ENCODE peak calls at places on chromosome 11, in ten cellular contexts. U, I, K, L, H, C, T, E, J and V are unnamed samples.

GRCh38 chr11:96424693-96425092 is 34.9 kb downstream of the JRKL start:
- DNase-seq in U (peak; percentile 4), I (no peak), K (no peak), L (no peak), H (no peak), C (peak; percentile 46), T (no peak), E (no peak), J (no peak), V (peak; percentile 79)

GRCh38 chr11:18727499-18728236 is 1.7 kb upstream of the IGSF22 start:
- DNase-seq in U (no peak), I (peak; percentile 74), K (peak; percentile 54), L (no peak), H (no peak), C (peak; percentile 36), T (peak; percentile 24), E (peak; percentile 33), J (peak; percentile 35), V (peak; percentile 45)

GRCh38 chr11:46741600-46742484 is 22.8 kb downstream of the F2 start:
- DNase-seq in U (no peak), I (no peak), K (no peak), L (no peak), H (no peak), C (no peak), T (no peak), E (no peak), J (no peak), V (no peak)

GRCh38 chr11:363948-364761 is 5.1 kb upstream of the B4GALNT4 start:
- DNase-seq in U (no peak), I (no peak), K (peak; percentile 17), L (peak; percentile 60), H (peak; percentile 33), C (peak; percentile 13), T (peak; percentile 88), E (peak; percentile 52), J (peak; percentile 55), V (no peak)

GRCh38 chr11:46238078-46238966 is 39.1 kb upstream of the CREB3L1 start:
- DNase-seq in U (no peak), I (no peak), K (peak; percentile 35), L (peak; percentile 85), H (no peak), C (peak; percentile 85), T (peak; percentile 45), E (peak; percentile 54), J (no peak), V (peak; percentile 55)

GRCh38 chr11:96464695-96465307 is 75.0 kb downstream of the JRKL start:
- DNase-seq in U (peak; percentile 60), I (no peak), K (no peak), L (no peak), H (peak; percentile 63), C (peak; percentile 88), T (peak; percentile 85), E (no peak), J (peak; percentile 67), V (peak; percentile 38)

GRCh38 chr11:47378011-47378835 is at the start of gene SPI1:
- DNase-seq in U (no peak), I (no peak), K (peak; percentile 76), L (no peak), H (no peak), C (no peak), T (no peak), E (no peak), J (no peak), V (no peak)

GRCh38 chr11:46489668-46490560 is 98.3 kb upstream of the CHRM4 start:
- DNase-seq in U (peak; percentile 51), I (no peak), K (peak; percentile 31), L (no peak), H (peak; percentile 45), C (peak; percentile 70), T (peak; percentile 32), E (no peak), J (peak; percentile 46), V (peak; percentile 41)

GRCh38 chr11:94638278-94638901 is 71.2 kb downstream of the PIWIL4 start:
- DNase-seq in U (no peak), I (no peak), K (no peak), L (no peak), H (no peak), C (no peak), T (no peak), E (no peak), J (no peak), V (no peak)

GRCh38 chr11:79456501-79456900 is 15.7 kb upstream of the TENM4 start:
- DNase-seq in U (no peak), I (no peak), K (no peak), L (no peak), H (no peak), C (no peak), T (no peak), E (no peak), J (no peak), V (no peak)

GRCh38 chr11:117816151-117816741 is 8.3 kb downstream of the FXYD2 start:
- DNase-seq in U (no peak), I (peak; percentile 88), K (no peak), L (no peak), H (no peak), C (peak; percentile 25), T (no peak), E (no peak), J (no peak), V (no peak)

GRCh38 chr11:129979046-129979605 is 23.5 kb downstream of the PRDM10 start:
- DNase-seq in U (no peak), I (no peak), K (peak; percentile 60), L (no peak), H (no peak), C (no peak), T (no peak), E (no peak), J (no peak), V (no peak)

GRCh38 chr11:46472662-46472994 is 81.1 kb upstream of the CHRM4 start:
- DNase-seq in U (no peak), I (no peak), K (no peak), L (no peak), H (no peak), C (no peak), T (peak; percentile 48), E (no peak), J (peak; percentile 12), V (peak; percentile 9)

GRCh38 chr11:71453911-71454304 is 905 bp downstream of the NADSYN1 start:
- DNase-seq in U (no peak), I (no peak), K (no peak), L (no peak), H (no peak), C (no peak), T (no peak), E (no peak), J (no peak), V (no peak)

GRCh38 chr11:126544311-126545056 is 189.0 kb downstream of the ST3GAL4 start:
- DNase-seq in U (peak; percentile 50), I (peak; percentile 78), K (peak; percentile 50), L (no peak), H (no peak), C (peak; percentile 29), T (no peak), E (no peak), J (no peak), V (no peak)

GRCh38 chr11:19670030-19670761 is 42.4 kb upstream of the NAV2 start:
- DNase-seq in U (no peak), I (no peak), K (peak; percentile 87), L (no peak), H (no peak), C (no peak), T (no peak), E (no peak), J (peak; percentile 37), V (no peak)

GRCh38 chr11:71144736-71145135 is 107.6 kb downstream of the SHANK2 start:
- DNase-seq in U (no peak), I (no peak), K (no peak), L (no peak), H (no peak), C (no peak), T (no peak), E (no peak), J (no peak), V (no peak)

GRCh38 chr11:8501838-8502237 is 92.2 kb downstream of the STK33 start:
- DNase-seq in U (no peak), I (no peak), K (no peak), L (no peak), H (no peak), C (no peak), T (no peak), E (no peak), J (no peak), V (no peak)

GRCh38 chr11:120985718-120986569 is 38.0 kb upstream of the TBCEL start:
- DNase-seq in U (no peak), I (peak; percentile 84), K (no peak), L (peak; percentile 63), H (no peak), C (peak; percentile 48), T (peak; percentile 66), E (no peak), J (no peak), V (no peak)

GRCh38 chr11:128506999-128507591 is 80.3 kb downstream of the ETS1 start:
- DNase-seq in U (peak; percentile 81), I (no peak), K (peak; percentile 43), L (peak; percentile 79), H (peak; percentile 72), C (peak; percentile 93), T (peak; percentile 62), E (no peak), J (no peak), V (peak; percentile 53)